ENCODE peak calls at places on chromosomes 5 and 9, in four cellular contexts. J, Z, Y and F are unnamed samples.
A peak's percentile ranks its signal among the peaks of the same experiment; 100 is the strongest.

GRCh38 chr9:27365977-27366376 is 69.0 kb upstream of the EQTN start:
- DNase-seq in Z (peak; percentile 74), J (no peak), Y (no peak), F (no peak)

GRCh38 chr5:41856644-41857491 is 13.4 kb downstream of the OXCT1 start:
- DNase-seq in Z (no peak), Y (peak; percentile 58), J (peak; percentile 64), F (peak; percentile 30)

GRCh38 chr9:37425298-37425752 is 2.8 kb downstream of the GRHPR start:
- DNase-seq in Z (no peak), Y (no peak), J (no peak), F (no peak)

GRCh38 chr5:34691326-34691725 is 35.2 kb downstream of the RAI14 start:
- DNase-seq in Z (no peak), Y (no peak), J (no peak), F (no peak)

GRCh38 chr5:171901764-171902163 is 104.7 kb downstream of the FBXW11 start:
- DNase-seq in Y (no peak), J (no peak), Z (no peak), F (no peak)

GRCh38 chr5:180670586-180671359 is 21.4 kb upstream of the FLT4 start:
- DNase-seq in Y (peak; percentile 19), J (peak; percentile 66), Z (peak; percentile 15), F (peak; percentile 63)

GRCh38 chr9:96655198-96655851 is at the start of gene PRXL2C:
- DNase-seq in J (peak; percentile 86), Z (no peak), Y (peak; percentile 29), F (peak; percentile 66)

GRCh38 chr9:93230185-93230584 is 46.2 kb downstream of the WNK2 start:
- DNase-seq in Z (no peak), J (no peak), Y (no peak), F (no peak)

GRCh38 chr5:58043607-58043945 is 416.3 kb downstream of the PLK2 start:
- DNase-seq in Y (no peak), Z (no peak), J (no peak), F (no peak)

GRCh38 chr5:44646016-44646415 is 162.7 kb upstream of the MRPS30 start:
- DNase-seq in Z (no peak), J (no peak), Y (no peak), F (no peak)

GRCh38 chr9:127568971-127569818 is 42.9 kb upstream of the STXBP1 start:
- DNase-seq in Z (no peak), Y (peak; percentile 55), J (peak; percentile 99), F (peak; percentile 77)

GRCh38 chr5:66247176-66247960 is 103.3 kb downstream of the SREK1 start:
- DNase-seq in Z (no peak), Y (peak; percentile 7), J (no peak), F (no peak)

GRCh38 chr5:152632380-152632779 is 227.3 kb upstream of the NMUR2 start:
- DNase-seq in J (no peak), Z (no peak), Y (no peak), F (no peak)

GRCh38 chr5:142319560-142320426 is 5.0 kb downstream of the SPRY4 start:
- DNase-seq in J (no peak), Y (no peak), Z (no peak), F (no peak)

GRCh38 chr9:106859957-106860715 is 2.8 kb upstream of the ZNF462 start:
- DNase-seq in Y (no peak), J (no peak), Z (no peak), F (peak; percentile 78)

GRCh38 chr9:69234683-69235082 is 60.6 kb downstream of the TJP2 start:
- DNase-seq in Z (no peak), Y (no peak), J (no peak), F (no peak)

GRCh38 chr9:33446507-33447403 is 638 bp downstream of the AQP3 start:
- DNase-seq in Z (peak; percentile 79), J (peak; percentile 75), Y (peak; percentile 37), F (no peak)

GRCh38 chr9:36037580-36038169 is 962 bp downstream of the RECK start:
- DNase-seq in Z (no peak), J (no peak), Y (no peak), F (no peak)

GRCh38 chr5:111697881-111698757 is 58.9 kb downstream of the NREP start:
- DNase-seq in Z (no peak), J (no peak), Y (no peak), F (peak; percentile 48)

GRCh38 chr9:34929506-34930102 is 28.5 kb upstream of the PHF24 start:
- DNase-seq in J (peak; percentile 13), Y (peak; percentile 23), Z (no peak), F (peak; percentile 68)

GRCh38 chr5:57598756-57599155 is 116.1 kb upstream of the ACTBL2 start:
- DNase-seq in Y (no peak), J (no peak), Z (no peak), F (no peak)

GRCh38 chr5:133205204-133205603 is 153.4 kb downstream of the HSPA4 start:
- DNase-seq in Y (no peak), J (no peak), Z (no peak), F (no peak)

GRCh38 chr9:89801723-89802680 is 197.2 kb downstream of the GADD45G start:
- DNase-seq in J (no peak), Y (no peak), Z (no peak), F (no peak)

GRCh38 chr5:92364986-92365550 is 982.0 kb upstream of the ARRDC3 start:
- DNase-seq in J (no peak), Y (no peak), Z (no peak), F (no peak)

GRCh38 chr5:161189452-161189851 is 337.4 kb upstream of the ATP10B start:
- DNase-seq in Y (no peak), Z (no peak), J (no peak), F (no peak)

GRCh38 chr5:139422307-139422893 is 16.9 kb downstream of the DNAJC18 start:
- DNase-seq in Y (peak; percentile 66), Z (no peak), J (peak; percentile 80), F (no peak)

GRCh38 chr5:36070687-36071571 is 4.2 kb upstream of the UGT3A2 start:
- DNase-seq in J (no peak), Z (no peak), Y (no peak), F (no peak)

GRCh38 chr5:138725153-138725884 is 27.9 kb upstream of the CTNNA1 start:
- DNase-seq in J (no peak), Z (no peak), Y (peak; percentile 57), F (peak; percentile 78)

GRCh38 chr5:119316116-119316515 is 39.7 kb upstream of the TNFAIP8 start:
- DNase-seq in Y (no peak), Z (no peak), J (no peak), F (no peak)

GRCh38 chr9:132744881-132745761 is 74.9 kb downstream of the GTF3C4 start:
- DNase-seq in Y (no peak), J (no peak), Z (no peak), F (peak; percentile 50)

GRCh38 chr5:151082976-151083651 is 2.3 kb upstream of the TNIP1 start:
- DNase-seq in J (no peak), Y (no peak), Z (no peak), F (no peak)

GRCh38 chr9:16639644-16640043 is 230.8 kb downstream of the BNC2 start:
- DNase-seq in Y (no peak), Z (no peak), J (no peak), F (no peak)

GRCh38 chr9:16645970-16646369 is 224.5 kb downstream of the BNC2 start:
- DNase-seq in J (no peak), Y (no peak), Z (no peak), F (no peak)

GRCh38 chr9:16637938-16638337 is 232.5 kb downstream of the BNC2 start:
- DNase-seq in Y (no peak), J (no peak), Z (no peak), F (no peak)

GRCh38 chr9:16640649-16641048 is 229.8 kb downstream of the BNC2 start:
- DNase-seq in Y (no peak), Z (no peak), J (no peak), F (peak; percentile 15)

GRCh38 chr9:16642421-16643109 is 227.9 kb downstream of the BNC2 start:
- DNase-seq in J (no peak), Y (no peak), Z (no peak), F (no peak)
- TF ChIP-seq NR2C2 in J (no peak), Y (no peak), Z (no peak), F (no peak)

DNA sequence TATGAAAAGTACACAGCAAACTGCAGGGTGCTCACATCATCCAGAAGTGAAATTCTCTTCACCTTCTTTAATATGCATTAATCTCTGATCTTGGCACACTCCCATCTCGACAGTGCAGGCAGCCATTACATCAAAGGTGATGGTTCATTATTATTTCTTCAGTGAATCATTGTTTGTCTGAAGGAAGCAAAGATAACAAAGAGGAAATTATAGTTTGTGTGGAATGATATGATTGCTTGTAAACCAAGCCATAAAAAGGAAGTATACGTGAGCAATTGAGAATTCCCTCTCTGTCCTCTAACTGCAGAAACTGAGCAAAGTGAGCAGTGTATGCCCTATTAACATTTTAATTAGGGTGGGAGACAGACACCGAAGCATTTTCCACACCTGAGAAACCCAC is 171.6 kb upstream of the PPP1R2B start:
- DNase-seq in Z (no peak), Y (no peak), J (no peak), F (no peak)
- TF ChIP-seq NR2C2 in Z (no peak), Y (no peak), J (no peak), F (no peak)

GRCh38 chr9:79651251-79651795 is 79.6 kb downstream of the TLE4 start:
- DNase-seq in J (no peak), Z (no peak), Y (no peak), F (no peak)
- TF ChIP-seq NR2C2 in J (no peak), Z (no peak), Y (no peak), F (no peak)

DNA sequence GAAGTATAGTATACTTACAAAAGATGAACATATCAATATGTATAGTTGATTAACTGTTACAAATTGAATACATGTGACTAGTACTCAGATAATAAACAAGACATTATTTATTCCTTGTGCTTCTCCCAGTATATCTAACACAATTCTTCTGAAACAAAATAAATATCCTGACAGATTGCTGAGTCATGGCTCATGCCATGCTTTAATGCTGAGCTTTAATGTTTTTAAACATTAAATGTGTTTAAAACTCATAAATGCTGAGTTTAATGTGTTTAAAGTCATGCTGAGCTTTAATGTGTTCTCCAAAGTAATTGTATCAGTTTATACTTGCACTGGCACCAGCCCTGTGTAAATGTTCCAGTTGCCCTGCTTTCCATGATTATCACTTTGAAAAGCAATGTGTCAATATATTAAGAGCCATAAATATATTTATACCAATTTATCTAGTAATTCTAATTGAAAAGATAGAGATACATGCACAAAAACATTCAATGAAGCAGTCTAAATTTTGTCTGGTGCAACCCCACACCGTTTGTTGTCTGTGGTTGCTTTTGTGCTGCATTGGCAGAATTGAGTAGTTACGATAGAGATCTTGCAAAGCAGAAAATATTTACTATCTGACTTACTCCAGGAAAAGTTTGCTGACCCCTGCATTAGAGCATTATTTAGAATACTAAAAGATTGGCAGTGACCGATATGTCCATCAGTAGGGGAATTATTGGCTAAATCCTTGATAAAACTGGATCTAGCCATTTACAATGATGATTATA is 15.7 kb downstream of the KIAA1958 start:
- DNase-seq in Z (no peak), J (no peak), Y (no peak), F (no peak)
- TF ChIP-seq NR2C2 in Z (no peak), J (no peak), Y (no peak), F (no peak)

GRCh38 chr5:72013741-72014703 is 93.3 kb upstream of the MAP1B start:
- DNase-seq in Z (no peak), J (no peak), Y (no peak), F (no peak)

GRCh38 chr5:72018158-72018803 is 89.0 kb upstream of the MAP1B start:
- DNase-seq in Z (peak; percentile 26), Y (peak; percentile 39), J (peak; percentile 69), F (peak; percentile 84)

GRCh38 chr5:72009280-72009679 is 98.0 kb upstream of the MAP1B start:
- DNase-seq in Z (no peak), Y (no peak), J (no peak), F (no peak)

GRCh38 chr5:72010395-72010794 is 96.9 kb upstream of the MAP1B start:
- DNase-seq in Y (no peak), J (no peak), Z (no peak), F (no peak)

GRCh38 chr5:72015103-72015548 is 92.1 kb upstream of the MAP1B start:
- DNase-seq in J (peak; percentile 29), Z (no peak), Y (peak; percentile 24), F (no peak)
- TF ChIP-seq NR2C2 in J (no peak), Z (no peak), Y (no peak), F (no peak)